ENCODE peak calls at places on chromosomes 7 and 10, in nine cellular contexts. E, J, S, B, P, D, Y, Q and H are unnamed samples.

GRCh38 chr7:4178887-4179286 is 503.2 kb upstream of the FOXK1 start:
- DNase-seq in E (no peak), J (no peak), S (no peak), B (no peak), P (no peak), D (no peak), Y (no peak), Q (no peak), H (no peak)

GRCh38 chr10:86224354-86225097 is 142.1 kb downstream of the GRID1 start:
- DNase-seq in E (no peak), J (no peak), S (no peak), B (no peak), P (no peak), D (no peak), Y (peak; percentile 4), Q (no peak), H (no peak)

GRCh38 chr10:87000491-87000890 is 19.6 kb upstream of the FAM25A start:
- DNase-seq in E (no peak), J (no peak), S (peak; percentile 5), B (no peak), P (no peak), D (no peak), Y (no peak), Q (peak; percentile 44), H (no peak)

GRCh38 chr10:43196981-43197833 is 59.0 kb downstream of the CSGALNACT2 start:
- DNase-seq in E (no peak), J (no peak), S (no peak), B (no peak), P (no peak), D (no peak), Y (no peak), Q (no peak), H (no peak)

GRCh38 chr10:18984531-18984930 is 64.1 kb upstream of the MALRD1 start:
- DNase-seq in E (no peak), J (no peak), S (no peak), B (no peak), P (no peak), D (no peak), Y (no peak), Q (peak; percentile 27), H (no peak)

GRCh38 chr10:103416436-103417147 is 20.2 kb downstream of the PDCD11 start:
- DNase-seq in E (peak; percentile 52), J (peak; percentile 67), S (peak; percentile 82), B (peak; percentile 93), P (peak; percentile 68), D (peak; percentile 87), Y (peak; percentile 61), Q (peak; percentile 65), H (peak; percentile 25)

GRCh38 chr10:12617205-12618175 is 268.1 kb downstream of the CAMK1D start:
- DNase-seq in E (no peak), J (no peak), S (no peak), B (no peak), P (no peak), D (no peak), Y (no peak), Q (no peak), H (no peak)

GRCh38 chr10:80160361-80161128 is 28.0 kb downstream of the PLAC9 start:
- DNase-seq in E (no peak), J (no peak), S (no peak), B (no peak), P (no peak), D (no peak), Y (no peak), Q (no peak), H (no peak)

GRCh38 chr10:77029684-77030407 is 607.8 kb downstream of the KCNMA1 start:
- DNase-seq in E (no peak), J (no peak), S (no peak), B (no peak), P (no peak), D (no peak), Y (no peak), Q (peak; percentile 10), H (no peak)

GRCh38 chr10:69491611-69492010 is 40.3 kb downstream of the TSPAN15 start:
- DNase-seq in E (no peak), J (no peak), S (no peak), B (no peak), P (no peak), D (no peak), Y (no peak), Q (no peak), H (no peak)

GRCh38 chr10:133278577-133279265 is 2.1 kb upstream of the ADAM8 start:
- DNase-seq in E (no peak), J (peak; percentile 75), S (peak; percentile 70), B (no peak), P (no peak), D (peak; percentile 71), Y (no peak), Q (peak; percentile 49), H (no peak)

GRCh38 chr7:122143376-122143750 is 686 bp downstream of the AASS start:
- DNase-seq in E (peak; percentile 6), J (peak; percentile 9), S (peak; percentile 38), B (peak; percentile 32), P (peak; percentile 17), D (peak; percentile 20), Y (peak; percentile 25), Q (peak; percentile 19), H (no peak)

GRCh38 chr7:108063520-108063933 is 60.6 kb upstream of the LAMB1 start:
- DNase-seq in E (no peak), J (no peak), S (no peak), B (no peak), P (no peak), D (no peak), Y (no peak), Q (no peak), H (no peak)

GRCh38 chr7:100091411-100092181 is 2.8 kb downstream of the COPS6 start:
- DNase-seq in E (no peak), J (no peak), S (no peak), B (no peak), P (no peak), D (no peak), Y (no peak), Q (peak; percentile 37), H (no peak)

GRCh38 chr7:22911889-22912288 is 89.2 kb upstream of the TOMM7 start:
- DNase-seq in E (no peak), J (no peak), S (no peak), B (no peak), P (no peak), D (no peak), Y (no peak), Q (peak; percentile 29), H (no peak)

GRCh38 chr10:52740913-52741675 is 31.5 kb downstream of the MBL2 start:
- DNase-seq in E (no peak), J (peak; percentile 23), S (peak; percentile 62), B (peak; percentile 55), P (no peak), D (peak; percentile 61), Y (no peak), Q (peak; percentile 17), H (peak; percentile 51)

GRCh38 chr7:46072722-46073121 is 151.7 kb upstream of the IGFBP3 start:
- DNase-seq in E (no peak), J (no peak), S (peak; percentile 49), B (no peak), P (no peak), D (no peak), Y (no peak), Q (no peak), H (no peak)

GRCh38 chr10:7819126-7819470 is 793 bp downstream of the TAF3 start:
- DNase-seq in E (no peak), J (peak; percentile 44), S (peak; percentile 48), B (peak; percentile 45), P (peak; percentile 15), D (peak; percentile 65), Y (peak; percentile 42), Q (peak; percentile 45), H (no peak)

DNA sequence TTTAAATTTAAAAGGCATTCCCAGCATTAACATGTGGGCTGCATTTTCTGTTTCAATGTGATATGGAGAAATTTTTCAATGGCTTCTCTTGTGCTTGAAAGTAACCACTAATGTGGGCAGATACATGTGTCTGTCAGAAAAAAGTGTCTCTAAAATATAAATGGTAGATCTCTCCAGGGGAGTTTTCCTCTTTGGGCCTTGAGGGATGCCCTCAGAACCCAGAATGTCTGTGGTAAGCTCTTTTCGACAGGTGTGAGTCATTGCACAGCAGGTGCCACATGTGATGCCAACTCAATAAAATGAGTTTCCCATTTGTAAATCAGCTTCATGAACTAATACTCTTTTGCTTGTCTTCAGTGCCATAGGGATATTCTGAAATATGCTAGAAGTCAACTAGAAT is 221.0 kb downstream of the SEMA3E start:
- DNase-seq in E (no peak), J (no peak), S (no peak), B (no peak), P (no peak), D (no peak), Y (no peak), Q (no peak), H (peak; percentile 27)
- H3K4me1 ChIP-seq in E (no peaks in the 10 kb centered on the region), J (no peaks in the 10 kb centered on the region), S (no peaks in the 10 kb centered on the region), B (no peaks in the 10 kb centered on the region), P (no peaks in the 10 kb centered on the region), D (no peaks in the 10 kb centered on the region), Y (no peaks in the 10 kb centered on the region), Q (no peaks in the 10 kb centered on the region), H (peaks cover 9% of the 10 kb centered on the region)

GRCh38 chr7:133886081-133886480 is 241.1 kb upstream of the LRGUK start:
- DNase-seq in E (no peak), J (no peak), S (no peak), B (no peak), P (no peak), D (no peak), Y (no peak), Q (no peak), H (no peak)

GRCh38 chr7:133886797-133887196 is 240.3 kb upstream of the LRGUK start:
- DNase-seq in E (no peak), J (no peak), S (no peak), B (no peak), P (no peak), D (no peak), Y (no peak), Q (no peak), H (no peak)

GRCh38 chr7:133887459-133887858 is 239.7 kb upstream of the LRGUK start:
- DNase-seq in E (no peak), J (no peak), S (no peak), B (no peak), P (no peak), D (no peak), Y (no peak), Q (peak; percentile 16), H (no peak)

GRCh38 chr7:133885213-133885612 is 241.9 kb upstream of the LRGUK start:
- DNase-seq in E (no peak), J (no peak), S (no peak), B (no peak), P (no peak), D (no peak), Y (no peak), Q (no peak), H (no peak)

GRCh38 chr7:133888061-133888930 is 238.8 kb upstream of the LRGUK start:
- DNase-seq in E (no peak), J (no peak), S (no peak), B (no peak), P (no peak), D (no peak), Y (no peak), Q (no peak), H (no peak)
- H3K4me3 ChIP-seq in E (no peak overlapping the region), J (no peak overlapping the region), S (no peak overlapping the region), B (no peak overlapping the region), P (no peak overlapping the region), D (no peak overlapping the region), Y (no peak overlapping the region), Q (no peak overlapping the region), H (no peak overlapping the region)

GRCh38 chr7:66348959-66349358 is 143.8 kb downstream of the TPST1 start:
- DNase-seq in E (no peak), J (no peak), S (no peak), B (no peak), P (no peak), D (no peak), Y (peak; percentile 35), Q (no peak), H (no peak)
- H3K4me1 ChIP-seq in E (no peaks in the 10 kb centered on the region), J (no peaks in the 10 kb centered on the region), S (no peaks in the 10 kb centered on the region), B (no peaks in the 10 kb centered on the region), P (peaks cover 5% of the 10 kb centered on the region), D (peaks cover 3% of the 10 kb centered on the region), Y (peaks cover 23% of the 10 kb centered on the region), Q (peaks cover 3% of the 10 kb centered on the region), H (peaks cover 6% of the 10 kb centered on the region)

GRCh38 chr10:31749293-31749692 is 179.3 kb downstream of the ARHGAP12 start:
- DNase-seq in E (no peak), J (no peak), S (no peak), B (no peak), P (no peak), D (no peak), Y (peak; percentile 36), Q (peak; percentile 46), H (no peak)
- H3K4me3 ChIP-seq in E (no peak overlapping the region), J (no peak overlapping the region), S (no peak overlapping the region), B (no peak overlapping the region), P (no peak overlapping the region), D (no peak overlapping the region), Y (no peak overlapping the region), Q (no peak overlapping the region), H (no peak overlapping the region)